ENCODE peak calls at places on chromosomes 5 and 9, in six cellular contexts. One of them, this sample, is unnamed.

GRCh38 chr5:150065886-150066285 is 20.5 kb downstream of the CSF1R start:
- DNase-seq in astrocyte of the spinal cord: peak; percentile 73
- DNase-seq in HFFc6: peak; percentile 58
- DNase-seq in prostate gland: no peak
- DNase-seq in B cell: no peak
- DNase-seq in bronchial epithelial cell: no peak
- DNase-seq in this sample: peak; percentile 60

GRCh38 chr9:123649909-123650308 is 280.0 kb downstream of the DENND1A start:
- DNase-seq in astrocyte of the spinal cord: no peak
- DNase-seq in HFFc6: no peak
- DNase-seq in prostate gland: no peak
- DNase-seq in B cell: no peak
- DNase-seq in bronchial epithelial cell: peak; percentile 11
- DNase-seq in this sample: no peak

GRCh38 chr9:110502842-110503241 is 76.7 kb downstream of the SVEP1 start:
- DNase-seq in astrocyte of the spinal cord: no peak
- DNase-seq in HFFc6: no peak
- DNase-seq in prostate gland: no peak
- DNase-seq in B cell: no peak
- DNase-seq in bronchial epithelial cell: peak; percentile 57
- DNase-seq in this sample: no peak

GRCh38 chr5:172144931-172145869 is 42.8 kb downstream of the STK10 start:
- DNase-seq in astrocyte of the spinal cord: no peak
- DNase-seq in HFFc6: no peak
- DNase-seq in prostate gland: no peak
- DNase-seq in B cell: no peak
- DNase-seq in bronchial epithelial cell: no peak
- DNase-seq in this sample: no peak

GRCh38 chr5:14457475-14457874 is 124.1 kb upstream of the OTULINL start:
- DNase-seq in astrocyte of the spinal cord: no peak
- DNase-seq in HFFc6: no peak
- DNase-seq in prostate gland: no peak
- DNase-seq in B cell: no peak
- DNase-seq in bronchial epithelial cell: no peak
- DNase-seq in this sample: no peak

GRCh38 chr9:115786321-115786720 is 367.3 kb upstream of the PAPPA start:
- DNase-seq in astrocyte of the spinal cord: peak; percentile 32
- DNase-seq in HFFc6: no peak
- DNase-seq in prostate gland: no peak
- DNase-seq in B cell: no peak
- DNase-seq in bronchial epithelial cell: no peak
- DNase-seq in this sample: peak; percentile 83

GRCh38 chr9:117796681-117797080 is 92.5 kb downstream of the TLR4 start:
- DNase-seq in astrocyte of the spinal cord: peak; percentile 32
- DNase-seq in HFFc6: peak; percentile 30
- DNase-seq in prostate gland: no peak
- DNase-seq in B cell: no peak
- DNase-seq in bronchial epithelial cell: no peak
- DNase-seq in this sample: peak; percentile 76

GRCh38 chr5:38600334-38601045 is 44.0 kb upstream of the LIFR start:
- DNase-seq in astrocyte of the spinal cord: no peak
- DNase-seq in HFFc6: no peak
- DNase-seq in prostate gland: no peak
- DNase-seq in B cell: no peak
- DNase-seq in bronchial epithelial cell: peak; percentile 68
- DNase-seq in this sample: peak; percentile 71

GRCh38 chr9:108057421-108058136 is 568.0 kb upstream of the KLF4 start:
- DNase-seq in astrocyte of the spinal cord: peak; percentile 94
- DNase-seq in HFFc6: peak; percentile 95
- DNase-seq in prostate gland: peak; percentile 76
- DNase-seq in B cell: no peak
- DNase-seq in bronchial epithelial cell: peak; percentile 96
- DNase-seq in this sample: peak; percentile 98

GRCh38 chr9:83106272-83106671 is 43.3 kb upstream of the RASEF start:
- DNase-seq in astrocyte of the spinal cord: no peak
- DNase-seq in HFFc6: no peak
- DNase-seq in prostate gland: no peak
- DNase-seq in B cell: no peak
- DNase-seq in bronchial epithelial cell: no peak
- DNase-seq in this sample: no peak

GRCh38 chr5:134571703-134572405 is 46.4 kb downstream of the JADE2 start:
- DNase-seq in astrocyte of the spinal cord: no peak
- DNase-seq in HFFc6: no peak
- DNase-seq in prostate gland: no peak
- DNase-seq in B cell: no peak
- DNase-seq in bronchial epithelial cell: no peak
- DNase-seq in this sample: no peak

GRCh38 chr9:100170556-100170955 is 71.5 kb downstream of the INVS start:
- DNase-seq in astrocyte of the spinal cord: peak; percentile 15
- DNase-seq in HFFc6: peak; percentile 54
- DNase-seq in prostate gland: no peak
- DNase-seq in B cell: no peak
- DNase-seq in bronchial epithelial cell: no peak
- DNase-seq in this sample: peak; percentile 29

GRCh38 chr9:83070257-83070656 is 7.3 kb upstream of the RASEF start:
- DNase-seq in astrocyte of the spinal cord: peak; percentile 80
- DNase-seq in HFFc6: peak; percentile 61
- DNase-seq in prostate gland: no peak
- DNase-seq in B cell: no peak
- DNase-seq in bronchial epithelial cell: peak; percentile 86
- DNase-seq in this sample: peak; percentile 79

GRCh38 chr5:893137-893506 is 438 bp downstream of the TRIP13 start:
- DNase-seq in astrocyte of the spinal cord: no peak
- DNase-seq in HFFc6: no peak
- DNase-seq in prostate gland: no peak
- DNase-seq in B cell: no peak
- DNase-seq in bronchial epithelial cell: no peak
- DNase-seq in this sample: no peak

GRCh38 chr9:134205636-134206316 is 41.4 kb upstream of the RNU6ATAC start:
- DNase-seq in astrocyte of the spinal cord: peak; percentile 80
- DNase-seq in HFFc6: peak; percentile 15
- DNase-seq in prostate gland: no peak
- DNase-seq in B cell: no peak
- DNase-seq in bronchial epithelial cell: no peak
- DNase-seq in this sample: peak; percentile 90

GRCh38 chr9:130417602-130418001 is 27.2 kb upstream of the ASS1 start:
- DNase-seq in astrocyte of the spinal cord: no peak
- DNase-seq in HFFc6: no peak
- DNase-seq in prostate gland: no peak
- DNase-seq in B cell: no peak
- DNase-seq in bronchial epithelial cell: no peak
- DNase-seq in this sample: peak; percentile 6
- TF ChIP-seq CTCF in astrocyte of the spinal cord: no peak
- TF ChIP-seq CTCF in HFFc6: peak; percentile 40
- TF ChIP-seq CTCF in prostate gland: no peak
- TF ChIP-seq CTCF in B cell: no peak
- TF ChIP-seq CTCF in bronchial epithelial cell: peak; percentile 13
- TF ChIP-seq CTCF in this sample: no peak

GRCh38 chr9:122346478-122347347 is 24.1 kb upstream of the PTGS1 start:
- DNase-seq in astrocyte of the spinal cord: peak; percentile 11
- DNase-seq in HFFc6: no peak
- DNase-seq in prostate gland: peak; percentile 20
- DNase-seq in B cell: peak; percentile 76
- DNase-seq in bronchial epithelial cell: no peak
- DNase-seq in this sample: no peak
- TF ChIP-seq CTCF in astrocyte of the spinal cord: no peak
- TF ChIP-seq CTCF in HFFc6: no peak
- TF ChIP-seq CTCF in prostate gland: no peak
- TF ChIP-seq CTCF in B cell: no peak
- TF ChIP-seq CTCF in bronchial epithelial cell: no peak
- TF ChIP-seq CTCF in this sample: no peak

GRCh38 chr5:119409235-119409815 is 43.0 kb upstream of the HSD17B4 start:
- DNase-seq in astrocyte of the spinal cord: no peak
- DNase-seq in HFFc6: no peak
- DNase-seq in prostate gland: no peak
- DNase-seq in B cell: no peak
- DNase-seq in bronchial epithelial cell: no peak
- DNase-seq in this sample: no peak
- TF ChIP-seq CTCF in astrocyte of the spinal cord: no peak
- TF ChIP-seq CTCF in HFFc6: peak; percentile 44
- TF ChIP-seq CTCF in prostate gland: no peak
- TF ChIP-seq CTCF in B cell: peak; percentile 17
- TF ChIP-seq CTCF in bronchial epithelial cell: no peak
- TF ChIP-seq CTCF in this sample: no peak

GRCh38 chr9:555493-555892 is 286.0 kb upstream of the DMRT1 start:
- DNase-seq in astrocyte of the spinal cord: no peak
- DNase-seq in HFFc6: no peak
- DNase-seq in prostate gland: no peak
- DNase-seq in B cell: no peak
- DNase-seq in bronchial epithelial cell: peak; percentile 88
- DNase-seq in this sample: no peak
- TF ChIP-seq CTCF in astrocyte of the spinal cord: no peak
- TF ChIP-seq CTCF in HFFc6: no peak
- TF ChIP-seq CTCF in prostate gland: no peak
- TF ChIP-seq CTCF in B cell: no peak
- TF ChIP-seq CTCF in bronchial epithelial cell: no peak
- TF ChIP-seq CTCF in this sample: no peak

GRCh38 chr9:33223696-33224095 is 16.3 kb upstream of the SPINK4 start:
- DNase-seq in astrocyte of the spinal cord: no peak
- DNase-seq in HFFc6: no peak
- DNase-seq in prostate gland: no peak
- DNase-seq in B cell: no peak
- DNase-seq in bronchial epithelial cell: no peak
- DNase-seq in this sample: peak; percentile 18
- TF ChIP-seq CTCF in astrocyte of the spinal cord: peak; percentile 16
- TF ChIP-seq CTCF in HFFc6: peak; percentile 45
- TF ChIP-seq CTCF in prostate gland: no peak
- TF ChIP-seq CTCF in B cell: no peak
- TF ChIP-seq CTCF in bronchial epithelial cell: no peak
- TF ChIP-seq CTCF in this sample: peak; percentile 15

GRCh38 chr9:127523312-127523851 is 72.1 kb downstream of the LRSAM1 start:
- DNase-seq in astrocyte of the spinal cord: peak; percentile 41
- DNase-seq in HFFc6: no peak
- DNase-seq in prostate gland: no peak
- DNase-seq in B cell: no peak
- DNase-seq in bronchial epithelial cell: peak; percentile 46
- DNase-seq in this sample: peak; percentile 72
- TF ChIP-seq CTCF in astrocyte of the spinal cord: peak; percentile 61
- TF ChIP-seq CTCF in HFFc6: peak; percentile 88
- TF ChIP-seq CTCF in prostate gland: peak; percentile 32
- TF ChIP-seq CTCF in B cell: no peak
- TF ChIP-seq CTCF in bronchial epithelial cell: peak; percentile 62
- TF ChIP-seq CTCF in this sample: peak; percentile 71

GRCh38 chr9:35734096-35734495 is 1.6 kb downstream of the CREB3 start:
- DNase-seq in astrocyte of the spinal cord: no peak
- DNase-seq in HFFc6: peak; percentile 25
- DNase-seq in prostate gland: no peak
- DNase-seq in B cell: no peak
- DNase-seq in bronchial epithelial cell: no peak
- DNase-seq in this sample: peak; percentile 48

GRCh38 chr9:35738186-35738585 is 5.7 kb downstream of the CREB3 start:
- DNase-seq in astrocyte of the spinal cord: no peak
- DNase-seq in HFFc6: no peak
- DNase-seq in prostate gland: no peak
- DNase-seq in B cell: no peak
- DNase-seq in bronchial epithelial cell: no peak
- DNase-seq in this sample: no peak

GRCh38 chr9:35737143-35737542 is 4.7 kb downstream of the CREB3 start:
- DNase-seq in astrocyte of the spinal cord: no peak
- DNase-seq in HFFc6: no peak
- DNase-seq in prostate gland: no peak
- DNase-seq in B cell: no peak
- DNase-seq in bronchial epithelial cell: no peak
- DNase-seq in this sample: no peak

GRCh38 chr9:35738924-35739323 is 6.5 kb downstream of the CREB3 start:
- DNase-seq in astrocyte of the spinal cord: no peak
- DNase-seq in HFFc6: no peak
- DNase-seq in prostate gland: no peak
- DNase-seq in B cell: no peak
- DNase-seq in bronchial epithelial cell: no peak
- DNase-seq in this sample: no peak

DNA sequence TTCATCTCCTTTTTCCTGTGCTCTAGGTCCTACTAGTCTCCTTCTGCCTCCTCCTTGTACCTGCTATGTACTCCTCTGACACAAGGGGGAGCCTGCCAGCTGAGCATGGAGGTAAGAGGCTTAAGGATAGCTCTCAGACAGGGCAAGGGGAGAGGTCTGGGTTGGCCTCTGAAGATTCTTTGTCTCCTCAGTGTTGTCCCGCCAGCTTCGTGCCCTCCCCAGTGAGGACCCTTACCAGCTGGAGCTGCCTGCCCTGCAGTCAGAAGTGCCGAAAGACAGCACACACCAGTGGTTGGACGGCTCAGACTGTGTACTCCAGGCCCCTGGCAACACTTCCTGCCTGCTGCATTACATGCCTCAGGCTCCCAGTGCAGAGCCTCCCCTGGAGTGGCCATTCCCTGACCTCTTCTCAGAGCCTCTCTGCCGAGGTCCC is 3.8 kb downstream of the CREB3 start:
- DNase-seq in astrocyte of the spinal cord: peak; percentile 83
- DNase-seq in HFFc6: peak; percentile 76
- DNase-seq in prostate gland: peak; percentile 62
- DNase-seq in B cell: peak; percentile 70
- DNase-seq in bronchial epithelial cell: peak; percentile 68
- DNase-seq in this sample: peak; percentile 79
- TF ChIP-seq CTCF in astrocyte of the spinal cord: peak; percentile 95
- TF ChIP-seq CTCF in HFFc6: peak; percentile 84
- TF ChIP-seq CTCF in prostate gland: peak; percentile 51
- TF ChIP-seq CTCF in B cell: peak; percentile 87
- TF ChIP-seq CTCF in bronchial epithelial cell: peak; percentile 89
- TF ChIP-seq CTCF in this sample: peak; percentile 94